ENCODE peak calls at places on chromosomes 6 and 20, in seven cellular contexts. S, W, Y, G, H, I and Z are unnamed samples.

GRCh38 chr6:68572525-68572924 is 62.6 kb upstream of the ADGRB3 start:
- DNase-seq in S (peak), G (no peak), H (no peak), W (no peak), I (peak), Y (no peak), Z (peak)

GRCh38 chr6:52746213-52746612 is 17.1 kb downstream of the GSTA2 start:
- DNase-seq in Y (no peak), H (no peak), I (no peak), W (no peak), G (no peak), S (no peak), Z (no peak)

GRCh38 chr6:170162771-170163404 is 128.0 kb downstream of the DLL1 start:
- DNase-seq in W (no peak), H (no peak), G (no peak), I (no peak), S (no peak), Y (no peak), Z (no peak)

GRCh38 chr20:9332783-9333482 is 181.5 kb upstream of the LAMP5 start:
- DNase-seq in Y (no peak), I (no peak), W (no peak), G (no peak), S (no peak), H (no peak), Z (no peak)

GRCh38 chr20:19310541-19310940 is 98.1 kb downstream of the SLC24A3 start:
- DNase-seq in I (no peak), G (no peak), S (no peak), W (no peak), H (peak), Y (no peak), Z (no peak)

GRCh38 chr6:42970859-42971612 is 7.9 kb downstream of the PEX6 start:
- DNase-seq in W (no peak), H (no peak), Y (no peak), I (peak), G (no peak), S (no peak), Z (no peak)

GRCh38 chr6:111533087-111533784 is 50.2 kb upstream of the REV3L start:
- DNase-seq in H (no peak), W (no peak), G (no peak), Y (no peak), I (no peak), S (no peak), Z (no peak)

GRCh38 chr20:45029884-45030283 is 63.6 kb downstream of the STK4 start:
- DNase-seq in G (no peak), I (no peak), H (no peak), Y (no peak), S (no peak), W (no peak), Z (no peak)

GRCh38 chr6:147621280-147621679 is 112.8 kb downstream of the SAMD5 start:
- DNase-seq in S (no peak), W (no peak), I (peak), Y (no peak), H (no peak), G (no peak), Z (no peak)

GRCh38 chr6:81735756-81736380 is 16.6 kb downstream of the TENT5A start:
- DNase-seq in I (no peak), G (no peak), Y (no peak), W (no peak), H (no peak), S (no peak), Z (no peak)

GRCh38 chr20:62105592-62105991 is 16.7 kb upstream of the LSM14B start:
- DNase-seq in W (no peak), Y (no peak), H (no peak), G (no peak), I (no peak), S (no peak), Z (no peak)

GRCh38 chr6:89032599-89032998 is 48.0 kb upstream of the PNRC1 start:
- DNase-seq in H (no peak), I (no peak), W (no peak), G (no peak), S (no peak), Y (no peak), Z (no peak)

GRCh38 chr20:2680046-2680445 is 12.5 kb upstream of the EBF4 start:
- DNase-seq in I (no peak), H (no peak), Y (no peak), G (no peak), S (no peak), W (no peak), Z (no peak)

GRCh38 chr20:18267815-18268214 is 20.5 kb upstream of the ZNF133 start:
- DNase-seq in S (no peak), Y (no peak), W (no peak), I (no peak), G (no peak), H (no peak), Z (no peak)

GRCh38 chr6:133432021-133432989 is 191.1 kb downstream of the EYA4 start:
- DNase-seq in I (no peak), H (no peak), Y (no peak), W (no peak), S (no peak), G (no peak), Z (no peak)

GRCh38 chr20:19304389-19304788 is 91.9 kb downstream of the SLC24A3 start:
- DNase-seq in G (no peak), Y (no peak), S (no peak), I (no peak), W (no peak), H (no peak), Z (no peak)

GRCh38 chr6:116328528-116328903 is 42.2 kb upstream of the DSE start:
- DNase-seq in H (no peak), Y (no peak), S (no peak), G (no peak), I (no peak), W (no peak), Z (no peak)

GRCh38 chr20:40080059-40080652 is 608.9 kb downstream of the MAFB start:
- DNase-seq in Y (no peak), G (no peak), W (no peak), I (no peak), S (no peak), H (no peak), Z (no peak)

GRCh38 chr20:2986466-2986865 is 57.0 kb upstream of the GNRH2 start:
- DNase-seq in H (no peak), Y (no peak), S (no peak), W (no peak), I (no peak), G (no peak), Z (no peak)

GRCh38 chr6:163347021-163347446 is 67.5 kb upstream of the QKI start:
- DNase-seq in H (no peak), G (no peak), S (no peak), Y (no peak), W (no peak), I (no peak), Z (no peak)

GRCh38 chr6:25172819-25173218 is 106.4 kb upstream of the CARMIL1 start:
- DNase-seq in S (no peak), W (no peak), G (no peak), H (no peak), I (peak), Y (peak), Z (no peak)

GRCh38 chr6:76703786-76704185 is 631.3 kb upstream of the IMPG1 start:
- DNase-seq in S (no peak), I (no peak), H (no peak), G (no peak), W (no peak), Y (no peak), Z (no peak)

GRCh38 chr6:95487817-95488216 is 89.5 kb upstream of the MANEA start:
- DNase-seq in Y (no peak), I (no peak), S (no peak), H (no peak), G (no peak), W (no peak), Z (no peak)

GRCh38 chr20:38730989-38731737 is 6.9 kb downstream of the SLC32A1 start:
- DNase-seq in G (peak), I (peak), Y (no peak), S (peak), W (peak), H (no peak), Z (peak)

GRCh38 chr6:19866199-19866872 is 29.2 kb downstream of the ID4 start:
- DNase-seq in Y (no peak), W (no peak), H (no peak), S (no peak), G (no peak), I (no peak), Z (no peak)
- TF ChIP-seq CTCF in Y (no peak), W (no peak), H (no peak), S (no peak), G (no peak), I (no peak), Z (no peak)

DNA sequence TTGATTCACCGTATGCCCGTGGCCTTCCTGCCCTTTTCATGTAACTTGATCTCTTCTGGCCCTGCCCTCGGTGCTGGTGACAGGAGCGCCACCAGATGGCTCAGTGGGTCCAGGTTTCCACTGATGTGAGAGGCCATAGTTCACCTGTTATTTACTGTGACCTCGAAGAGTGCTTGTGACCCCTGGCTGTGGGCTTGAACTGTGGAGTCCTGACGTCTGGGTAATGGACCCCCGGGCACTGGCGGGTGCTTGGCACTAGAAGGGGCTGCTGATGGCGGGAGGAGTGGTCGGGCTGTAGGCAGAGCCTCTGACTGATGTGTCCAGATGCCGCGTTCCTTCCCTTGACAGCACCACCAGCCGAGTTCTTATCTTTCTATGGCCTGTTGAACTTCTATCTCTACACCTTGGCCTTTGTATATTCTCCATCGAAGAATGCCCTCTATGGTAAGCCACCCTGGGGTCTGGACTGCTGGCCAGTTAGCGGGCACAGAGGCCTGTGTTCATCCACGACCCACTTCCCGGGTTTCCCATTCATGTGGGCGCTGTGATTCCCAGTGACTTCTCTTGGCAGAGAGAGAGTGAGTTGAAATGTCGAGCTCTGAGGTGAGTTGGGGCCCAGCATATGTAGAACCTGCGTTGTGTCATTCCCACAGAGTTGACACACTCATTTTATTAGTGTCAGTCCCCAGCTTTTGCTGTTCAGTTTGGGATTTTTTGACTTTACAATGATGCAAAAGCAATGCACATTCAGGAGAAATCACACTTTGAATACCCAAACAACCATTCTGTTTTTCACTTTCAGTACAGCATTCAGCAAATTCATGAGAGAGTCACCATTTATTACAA is 14.9 kb downstream of the DYNLT1 start:
- DNase-seq in S (peak), I (no peak), Y (no peak), G (no peak), W (no peak), H (peak), Z (peak)
- TF ChIP-seq CTCF in S (peak), I (no peak), Y (no peak), G (no peak), W (no peak), H (no peak), Z (peak)

GRCh38 chr6:161100072-161100471 is 108.5 kb downstream of the MAP3K4 start:
- DNase-seq in I (no peak), H (no peak), G (no peak), Y (no peak), W (no peak), S (no peak), Z (no peak)
- TF ChIP-seq CTCF in I (no peak), H (no peak), G (no peak), Y (no peak), W (no peak), S (no peak), Z (no peak)

DNA sequence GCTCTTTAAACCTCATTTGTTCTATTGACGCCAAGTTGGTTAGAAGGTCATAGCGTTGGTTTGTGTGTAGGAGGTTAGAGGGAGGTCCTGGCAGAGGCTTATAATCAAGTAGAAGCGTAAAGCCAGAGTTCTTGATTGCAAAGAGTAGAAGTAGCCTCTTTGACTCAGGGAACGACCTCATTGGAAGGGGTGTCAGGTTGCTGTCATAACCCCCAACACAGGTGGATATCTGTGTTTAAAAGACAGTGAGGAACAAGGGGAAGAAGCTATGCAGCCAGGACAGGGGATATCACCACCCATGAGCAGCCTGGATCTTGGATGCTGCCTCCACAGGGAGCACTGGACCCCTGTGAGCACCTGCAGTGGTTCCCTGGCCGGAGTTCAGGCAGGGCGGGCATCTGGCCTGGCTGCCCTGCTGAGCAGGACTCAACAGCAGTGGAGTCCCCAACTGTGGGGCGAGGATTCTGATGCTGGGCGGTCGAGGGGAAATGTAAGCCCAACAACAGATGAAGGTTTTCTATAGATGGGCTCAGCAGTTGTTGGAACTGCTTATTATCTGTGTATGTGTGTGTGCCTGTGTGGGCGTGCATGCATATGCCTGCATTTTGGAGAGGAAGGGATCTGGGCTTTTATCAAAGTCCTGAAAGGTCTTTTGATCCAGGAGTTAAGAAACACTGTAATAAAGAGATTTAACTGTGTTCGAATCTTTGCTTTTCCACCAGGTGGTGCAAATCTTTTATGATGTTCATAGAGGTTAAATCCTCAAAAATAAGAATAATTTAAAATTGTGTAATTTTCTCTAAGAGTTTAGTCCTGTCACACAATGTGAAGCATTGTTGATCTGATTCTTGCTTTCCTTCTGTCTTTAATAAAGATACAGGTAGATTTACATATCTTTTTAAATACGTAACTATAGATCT is 27.7 kb downstream of the HIVEP1 start:
- DNase-seq in I (no peak), G (no peak), W (no peak), Y (no peak), H (no peak), S (no peak), Z (no peak)
- TF ChIP-seq CTCF in I (no peak), G (no peak), W (no peak), Y (no peak), H (no peak), S (peak), Z (no peak)

GRCh38 chr6:14117158-14118090 is at the start of gene CD83:
- DNase-seq in Y (no peak), G (peak), S (peak), I (peak), W (peak), H (no peak), Z (peak)
- TF ChIP-seq CTCF in Y (no peak), G (no peak), S (peak), I (no peak), W (no peak), H (no peak), Z (peak)

GRCh38 chr20:54680439-54680838 is 205.0 kb downstream of the DOK5 start:
- DNase-seq in Y (no peak), I (no peak), H (no peak), G (no peak), W (no peak), S (no peak), Z (no peak)

GRCh38 chr20:54681869-54682268 is 206.5 kb downstream of the DOK5 start:
- DNase-seq in W (no peak), H (no peak), S (no peak), Y (no peak), I (no peak), G (no peak), Z (no peak)

DNA sequence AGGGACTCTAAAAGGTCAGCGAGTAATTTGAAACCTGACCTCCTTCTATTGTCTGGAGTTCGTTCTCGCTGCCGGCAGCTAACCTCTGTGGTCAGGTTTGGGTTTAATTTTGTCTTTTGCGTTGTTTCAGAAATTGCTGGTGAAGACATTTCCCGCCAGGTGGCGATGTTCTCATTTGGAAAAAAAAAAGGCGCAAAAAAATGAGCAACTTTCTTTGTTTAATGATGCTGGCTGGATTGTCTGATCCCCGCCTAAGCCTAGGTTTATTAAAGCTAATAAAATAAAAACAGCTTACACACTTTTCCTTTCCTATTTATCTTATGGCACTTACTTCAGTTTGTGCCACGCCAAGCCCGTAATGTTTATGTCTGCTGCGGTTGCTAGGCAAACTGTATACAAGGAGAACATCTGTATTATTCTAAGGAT is 205.5 kb downstream of the DOK5 start:
- DNase-seq in S (peak), Y (peak), H (no peak), I (peak), G (no peak), W (no peak), Z (peak)
- TF ChIP-seq CTCF in S (peak), Y (peak), H (peak), I (peak), G (peak), W (no peak), Z (peak)

DNA sequence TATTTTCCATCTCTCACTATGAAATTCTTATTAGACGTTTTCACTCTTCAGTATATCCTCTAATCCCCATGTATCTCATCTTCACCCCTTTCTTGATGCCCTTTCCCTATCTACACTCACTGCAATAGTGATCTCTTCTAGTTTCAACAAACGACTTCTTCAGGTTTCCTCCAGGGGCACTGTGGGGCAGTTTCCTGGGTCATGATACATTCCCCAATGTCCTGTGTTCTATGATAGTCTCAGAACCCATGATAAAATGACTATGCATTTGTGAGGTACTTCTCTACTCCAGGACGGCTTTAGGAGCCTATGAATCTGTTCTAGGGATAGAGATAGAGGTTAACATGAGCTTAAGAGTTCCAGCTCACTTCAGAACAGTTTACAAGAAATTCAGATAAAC is 183.3 kb downstream of the FOXC1 start:
- DNase-seq in I (peak), Y (no peak), W (no peak), S (peak), G (no peak), H (no peak), Z (no peak)
- TF ChIP-seq CTCF in I (peak), Y (peak), W (no peak), S (peak), G (no peak), H (no peak), Z (peak)

DNA sequence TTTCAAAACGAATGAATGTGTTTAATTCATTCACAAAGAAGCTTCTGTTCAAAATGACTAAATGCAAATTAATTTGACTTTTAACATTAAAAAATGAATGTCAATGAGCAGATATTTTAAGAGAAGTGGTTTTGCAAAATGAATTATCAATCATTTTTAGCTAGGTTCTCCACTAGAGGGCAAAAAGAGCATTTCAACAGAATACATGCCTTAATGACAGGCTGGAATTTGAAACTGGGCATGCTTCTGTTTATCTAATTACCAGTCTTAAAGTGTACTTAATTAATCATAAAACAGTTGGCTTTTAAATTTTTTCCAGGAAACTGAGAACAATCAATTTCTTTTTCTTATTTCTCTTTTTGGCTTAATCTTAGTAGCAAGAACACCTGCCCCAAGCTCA is 63.8 kb upstream of the TINAG start:
- DNase-seq in S (peak), H (no peak), Y (no peak), W (no peak), I (peak), G (no peak), Z (no peak)
- TF ChIP-seq CTCF in S (peak), H (peak), Y (peak), W (no peak), I (peak), G (no peak), Z (peak)

GRCh38 chr6:34050691-34051090 is 95.2 kb downstream of the GRM4 start:
- DNase-seq in S (no peak), W (no peak), H (no peak), Y (no peak), I (no peak), G (no peak), Z (no peak)
- TF ChIP-seq CTCF in S (no peak), W (no peak), H (no peak), Y (no peak), I (no peak), G (no peak), Z (no peak)

DNA sequence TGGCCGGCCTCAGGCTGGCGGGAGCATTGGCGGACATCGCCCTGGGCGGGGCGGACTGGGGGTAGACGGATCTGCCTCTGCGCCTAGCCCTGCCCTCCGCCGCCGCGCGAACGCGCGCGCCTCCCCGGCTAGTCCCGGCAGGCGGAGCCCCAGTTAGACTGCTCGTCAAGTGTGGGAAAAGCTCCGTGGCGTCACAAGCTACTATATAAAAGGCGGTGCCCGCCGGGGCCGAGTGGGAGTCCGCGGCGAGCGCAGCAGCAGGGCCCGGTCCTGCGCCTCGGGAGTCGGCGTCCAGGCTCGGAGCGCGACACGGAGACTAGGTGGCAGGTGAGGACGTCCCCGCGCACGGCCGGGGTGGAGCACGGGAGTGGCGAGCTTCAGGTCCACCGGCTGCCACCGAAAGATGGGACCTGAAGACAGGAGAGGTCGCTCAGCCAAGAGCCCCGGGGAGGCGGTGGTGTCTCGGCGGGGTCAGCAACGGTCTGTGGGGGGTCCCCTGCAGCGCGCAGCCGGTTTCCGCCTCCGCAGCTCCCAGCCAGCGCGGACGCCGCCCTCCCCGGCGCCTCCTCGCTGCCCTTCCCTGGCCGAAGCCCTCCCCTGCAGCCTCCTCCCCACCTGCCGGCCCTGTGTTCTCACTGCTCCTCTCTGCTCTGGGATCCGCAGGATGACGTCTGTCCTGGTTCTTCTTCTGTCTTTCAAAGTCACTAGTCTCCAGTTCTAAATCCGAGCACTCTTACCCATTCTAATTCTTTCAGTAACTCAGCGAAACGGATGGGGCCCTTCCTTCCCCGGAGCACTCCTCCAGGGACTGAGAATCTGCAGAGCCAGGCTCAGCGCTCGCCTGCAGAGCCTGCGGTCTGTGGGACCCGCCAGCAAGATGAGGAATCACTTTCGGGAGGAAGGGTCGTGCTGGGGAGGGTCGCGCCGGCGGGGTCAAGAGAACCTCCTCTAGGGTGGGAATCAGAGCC is 4.3 kb upstream of the RIPK1 start:
- DNase-seq in H (peak), W (peak), G (peak), I (peak), S (peak), Y (no peak), Z (peak)
- TF ChIP-seq CTCF in H (no peak), W (no peak), G (no peak), I (no peak), S (no peak), Y (no peak), Z (no peak)